ENCODE peak calls at places on chromosomes 16 and 17, in seven cellular contexts. Z is adrenal gland, S is upper lobe of right lung, W is HCT116, I is mucosa of descending colon, O is IMR-90, T is MM.1S. V is an unnamed sample. For H3K9me3, the result is how much of the 10 kb centered on the place peaks cover.

GRCh38 chr17:1860978-1861377 is 31.2 kb downstream of the RPA1 start:
- DNase-seq in Z (no peak), S (no peak), W (no peak), I (no peak), O (no peak), T (no peak), V (no peak)

GRCh38 chr16:57517397-57518367 is 18.7 kb downstream of the CCDC102A start:
- DNase-seq in Z (no peak), S (no peak), W (no peak), I (no peak), O (no peak), T (no peak), V (no peak)

GRCh38 chr16:21628772-21629171 is 23.6 kb downstream of the IGSF6 start:
- DNase-seq in Z (no peak), S (no peak), W (no peak), I (no peak), O (peak), T (no peak), V (no peak)

GRCh38 chr17:47875011-47875471 is 21.0 kb upstream of the SP2 start:
- DNase-seq in Z (no peak), S (no peak), W (no peak), I (no peak), O (no peak), T (no peak), V (no peak)

GRCh38 chr17:43943769-43944418 is 1.6 kb upstream of the PPY start:
- DNase-seq in Z (peak), S (peak), W (peak), I (peak), O (peak), T (peak), V (peak)

GRCh38 chr16:25996052-25996451 is 304.3 kb downstream of the HS3ST4 start:
- DNase-seq in Z (no peak), S (no peak), W (no peak), I (no peak), O (no peak), T (no peak), V (no peak)

GRCh38 chr17:45388604-45389325 is 43.9 kb downstream of the ARHGAP27 start:
- DNase-seq in Z (no peak), S (no peak), W (no peak), I (no peak), O (peak), T (no peak), V (no peak)

GRCh38 chr17:81153340-81153803 is 11.9 kb upstream of the PVALEF start:
- DNase-seq in Z (peak), S (no peak), W (no peak), I (no peak), O (peak), T (peak), V (no peak)

GRCh38 chr17:29138991-29139682 is 41.1 kb downstream of the MYO18A start:
- DNase-seq in Z (no peak), S (no peak), W (no peak), I (peak), O (no peak), T (peak), V (no peak)

GRCh38 chr17:82330322-82331239 is 3.0 kb downstream of the SECTM1 start:
- DNase-seq in Z (no peak), S (peak), W (no peak), I (peak), O (peak), T (peak), V (peak)

GRCh38 chr17:19317359-19318095 is 45.0 kb downstream of the B9D1 start:
- DNase-seq in Z (peak), S (peak), W (peak), I (peak), O (peak), T (peak), V (peak)

GRCh38 chr17:57158795-57159194 is 73.7 kb downstream of the AKAP1 start:
- DNase-seq in Z (no peak), S (no peak), W (no peak), I (peak), O (no peak), T (no peak), V (peak)

GRCh38 chr17:792277-792676 is 10.1 kb downstream of the MRM3 start:
- DNase-seq in Z (no peak), S (no peak), W (no peak), I (no peak), O (peak), T (no peak), V (no peak)

GRCh38 chr17:38341035-38341721 is 2.6 kb downstream of the GPR179 start:
- DNase-seq in Z (peak), S (peak), W (no peak), I (peak), O (no peak), T (no peak), V (peak)

GRCh38 chr17:50209472-50210248 is 8.2 kb upstream of the COL1A1 start:
- DNase-seq in Z (peak), S (peak), W (no peak), I (peak), O (peak), T (no peak), V (no peak)

GRCh38 chr17:78130439-78131101 is at the start of gene TMC8:
- DNase-seq in Z (no peak), S (peak), W (no peak), I (no peak), O (no peak), T (peak), V (peak)

GRCh38 chr16:19517424-19518089 is 4.3 kb downstream of the GDE1 start:
- DNase-seq in Z (no peak), S (no peak), W (no peak), I (no peak), O (peak), T (no peak), V (peak)

GRCh38 chr17:28904800-28905199 is 1.9 kb upstream of the DHRS13 start:
- DNase-seq in Z (no peak), S (no peak), W (no peak), I (no peak), O (no peak), T (no peak), V (no peak)

GRCh38 chr17:358491-359133 is 6.0 kb upstream of the RPH3AL start:
- DNase-seq in Z (no peak), S (peak), W (no peak), I (no peak), O (no peak), T (no peak), V (no peak)

GRCh38 chr17:32671891-32672290 is 185.1 kb downstream of the CDK5R1 start:
- DNase-seq in Z (peak), S (no peak), W (no peak), I (peak), O (no peak), T (no peak), V (no peak)

GRCh38 chr16:53007095-53007494 is 45.6 kb downstream of the CHD9NB start:
- DNase-seq in Z (no peak), S (no peak), W (no peak), I (peak), O (no peak), T (no peak), V (no peak)

GRCh38 chr17:980406-981291 is 1.1 kb upstream of the NXN start:
- DNase-seq in Z (peak), S (peak), W (peak), I (peak), O (peak), T (peak), V (peak)

GRCh38 chr17:1787301-1787902 is 25.5 kb downstream of the SERPINF1 start:
- DNase-seq in Z (peak), S (no peak), W (peak), I (peak), O (peak), T (no peak), V (peak)

GRCh38 chr17:45775576-45776011 is 8.5 kb upstream of the CRHR1 start:
- DNase-seq in Z (peak), S (no peak), W (no peak), I (peak), O (no peak), T (no peak), V (peak)

GRCh38 chr17:75561927-75562603 is 25.5 kb upstream of the MYO15B start:
- DNase-seq in Z (no peak), S (no peak), W (no peak), I (no peak), O (no peak), T (no peak), V (no peak)

GRCh38 chr16:30060354-30061194 is 5.0 kb upstream of the ALDOA start:
- DNase-seq in Z (no peak), S (no peak), W (no peak), I (no peak), O (no peak), T (no peak), V (no peak)

GRCh38 chr17:48002920-48003685 is 32.2 kb downstream of the CDK5RAP3 start:
- DNase-seq in Z (peak), S (no peak), W (no peak), I (no peak), O (no peak), T (no peak), V (no peak)

GRCh38 chr17:7354262-7354781 is 634 bp upstream of the TMEM95 start:
- DNase-seq in Z (no peak), S (no peak), W (no peak), I (peak), O (peak), T (no peak), V (no peak)

GRCh38 chr16:31696968-31697743 is 169.5 kb downstream of the AHSP start:
- DNase-seq in Z (no peak), S (no peak), W (peak), I (peak), O (peak), T (peak), V (peak)

GRCh38 chr16:15782573-15783365 is 74.1 kb downstream of the MYH11 start:
- DNase-seq in Z (no peak), S (no peak), W (no peak), I (no peak), O (peak), T (no peak), V (no peak)

GRCh38 chr17:72373910-72374741 is 253.3 kb downstream of the SOX9 start:
- DNase-seq in Z (no peak), S (no peak), W (no peak), I (no peak), O (peak), T (no peak), V (no peak)

GRCh38 chr16:26161461-26162180 is 469.9 kb downstream of the HS3ST4 start:
- DNase-seq in Z (no peak), S (no peak), W (no peak), I (no peak), O (no peak), T (no peak), V (no peak)

GRCh38 chr17:47220531-47220999 is 11.4 kb downstream of the MYL4 start:
- DNase-seq in Z (no peak), S (no peak), W (no peak), I (no peak), O (no peak), T (no peak), V (no peak)

GRCh38 chr16:12119037-12119436 is 142.5 kb downstream of the SNX29 start:
- DNase-seq in Z (no peak), S (peak), W (no peak), I (no peak), O (no peak), T (no peak), V (no peak)

GRCh38 chr16:66470556-66470955 is 43.5 kb downstream of the BEAN1 start:
- DNase-seq in Z (no peak), S (no peak), W (no peak), I (no peak), O (no peak), T (no peak), V (no peak)

GRCh38 chr16:66472961-66473610 is 46.0 kb downstream of the BEAN1 start:
- DNase-seq in Z (no peak), S (no peak), W (no peak), I (no peak), O (no peak), T (no peak), V (no peak)

GRCh38 chr16:66471696-66472393 is 44.8 kb downstream of the BEAN1 start:
- DNase-seq in Z (no peak), S (no peak), W (no peak), I (no peak), O (no peak), T (no peak), V (no peak)

GRCh38 chr16:66469932-66470546 is 42.9 kb downstream of the BEAN1 start:
- DNase-seq in Z (no peak), S (no peak), W (no peak), I (no peak), O (no peak), T (no peak), V (no peak)

DNA sequence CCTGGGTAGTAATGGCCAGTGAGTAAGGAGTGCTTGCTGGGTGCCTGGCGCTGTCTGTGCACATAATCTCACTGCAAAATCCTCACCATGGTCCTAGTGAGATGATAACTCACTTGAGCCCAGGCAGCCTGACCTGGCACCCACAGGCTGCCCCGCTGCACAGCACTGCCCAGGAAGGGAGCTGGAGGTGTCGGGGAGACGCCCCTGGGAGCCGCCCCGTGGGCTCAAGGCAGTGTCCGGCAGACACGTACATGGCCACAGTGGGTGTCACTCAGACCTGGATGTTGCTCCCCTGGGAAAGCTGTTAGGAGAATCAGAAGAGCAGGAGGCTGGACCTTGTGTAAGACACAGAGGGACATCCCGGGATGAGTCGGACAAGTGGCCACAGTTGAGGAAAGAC is 44.2 kb downstream of the BEAN1 start:
- DNase-seq in Z (no peak), S (no peak), W (no peak), I (no peak), O (no peak), T (no peak), V (no peak)
- H3K9me3 ChIP-seq in Z (under half), S (under half), W (under half), I (under half), O (under half), T (under half), V (under half)

GRCh38 chr16:89917773-89918452 is 749 bp upstream of the MC1R start:
- DNase-seq in Z (no peak), S (peak), W (peak), I (peak), O (peak), T (peak), V (peak)
- H3K4me3 ChIP-seq in Z (peak), S (peak), W (peak), I (no peak), O (peak), T (peak), V (peak)

GRCh38 chr16:27387724-27388123 is 14.2 kb upstream of the IL21R start:
- DNase-seq in Z (no peak), S (no peak), W (no peak), I (no peak), O (no peak), T (no peak), V (no peak)

GRCh38 chr16:27382187-27382855 is 19.7 kb upstream of the IL21R start:
- DNase-seq in Z (no peak), S (no peak), W (no peak), I (no peak), O (no peak), T (no peak), V (no peak)

GRCh38 chr16:27386674-27387073 is 15.3 kb upstream of the IL21R start:
- DNase-seq in Z (no peak), S (no peak), W (no peak), I (no peak), O (no peak), T (no peak), V (no peak)

GRCh38 chr16:27383511-27384243 is 18.3 kb upstream of the IL21R start:
- DNase-seq in Z (no peak), S (peak), W (no peak), I (no peak), O (no peak), T (peak), V (no peak)

GRCh38 chr16:27385398-27385797 is 16.6 kb upstream of the IL21R start:
- DNase-seq in Z (no peak), S (no peak), W (no peak), I (no peak), O (no peak), T (no peak), V (no peak)
- H3K9me3 ChIP-seq in Z (under half), S (under half), W (under half), I (under half), O (under half), T (under half), V (under half)

GRCh38 chr17:73552300-73553088 is 91.8 kb downstream of the SDK2 start:
- DNase-seq in Z (no peak), S (no peak), W (no peak), I (no peak), O (no peak), T (no peak), V (no peak)

GRCh38 chr17:73553311-73553710 is 90.9 kb downstream of the SDK2 start:
- DNase-seq in Z (no peak), S (no peak), W (no peak), I (no peak), O (no peak), T (no peak), V (no peak)

GRCh38 chr17:73554498-73554897 is 89.7 kb downstream of the SDK2 start:
- DNase-seq in Z (no peak), S (no peak), W (no peak), I (no peak), O (no peak), T (no peak), V (no peak)

GRCh38 chr17:73551756-73552155 is 92.5 kb downstream of the SDK2 start:
- DNase-seq in Z (no peak), S (no peak), W (peak), I (no peak), O (no peak), T (no peak), V (no peak)

DNA sequence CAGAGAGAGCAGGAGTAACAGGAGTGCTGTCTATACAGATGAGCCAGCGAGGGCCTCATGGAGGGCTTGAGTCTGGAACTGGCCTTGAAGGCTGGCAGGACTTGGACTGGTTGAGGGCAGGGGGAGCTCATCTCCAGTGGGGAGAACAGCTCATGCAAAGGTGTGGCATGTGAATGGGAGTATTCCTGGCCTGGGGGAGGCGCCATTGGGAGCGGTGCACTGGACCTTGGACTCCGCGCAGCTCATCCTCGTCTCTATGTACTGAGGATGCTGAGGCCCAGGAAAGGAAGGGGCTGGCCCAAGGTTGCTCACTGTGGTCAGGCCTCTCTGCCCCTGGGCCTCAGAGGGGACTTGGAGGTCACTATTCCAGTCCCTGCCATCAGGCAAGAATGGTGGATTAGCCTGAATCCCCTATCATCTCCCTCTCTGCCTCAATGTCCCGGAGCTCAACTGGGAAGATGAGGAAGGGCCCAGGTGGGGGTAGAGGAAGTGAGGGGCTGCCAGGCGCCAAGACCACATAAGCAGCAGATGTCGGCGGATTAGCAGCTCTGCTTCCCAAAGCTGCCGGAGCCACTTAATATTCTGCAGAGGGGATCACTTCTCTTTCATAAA is 88.9 kb downstream of the SDK2 start:
- DNase-seq in Z (no peak), S (no peak), W (no peak), I (no peak), O (no peak), T (no peak), V (no peak)
- H3K4me3 ChIP-seq in Z (no peak), S (no peak), W (no peak), I (no peak), O (no peak), T (no peak), V (no peak)

GRCh38 chr17:42782402-42783061 is 2.1 kb downstream of the WNK4 start:
- DNase-seq in Z (no peak), S (no peak), W (no peak), I (no peak), O (no peak), T (no peak), V (no peak)
- H3K9me3 ChIP-seq in Z (under half), S (under half), W (under half), I (under half), O (under half), T (under half), V (under half)

GRCh38 chr16:9113707-9114106 is 22.3 kb downstream of the HAPSTR1 start:
- DNase-seq in Z (no peak), S (no peak), W (no peak), I (no peak), O (no peak), T (no peak), V (no peak)
- H3K4me3 ChIP-seq in Z (no peak), S (no peak), W (no peak), I (no peak), O (no peak), T (no peak), V (no peak)

GRCh38 chr16:71441348-71441781 is 489 bp downstream of the TLE7 start:
- DNase-seq in Z (no peak), S (no peak), W (no peak), I (no peak), O (no peak), T (no peak), V (no peak)
- H3K9me3 ChIP-seq in Z (under half), S (under half), W (under half), I (under half), O (under half), T (under half), V (under half)

V was measured in small intestine.